ENCODE peak calls at places on chromosomes 2 and 18, in nine cellular contexts. H is GM12865, J is A549, K is neural crest cell, E is AG04450, B is tibial artery, G is fibroblast of lung, Y is IMR-90, U is brain microvascular endothelial cell. I is an unnamed sample.
A peak's percentile ranks its signal among the peaks of the same experiment; 100 is the strongest.

GRCh38 chr2:197308635-197309368 is 1.8 kb downstream of the ANKRD44 start:
- DNase-seq in H (no peak), B (no peak), E (no peak), J (no peak), G (no peak), K (no peak), Y (no peak), U (no peak), I (no peak)

GRCh38 chr2:144642892-144643291 is 123.0 kb upstream of the ZEB2 start:
- DNase-seq in E (no peak), J (no peak), B (no peak), U (no peak), K (no peak), H (no peak), G (no peak), Y (no peak), I (no peak)

GRCh38 chr18:45059695-45060094 is 379.0 kb downstream of the SETBP1 start:
- DNase-seq in B (no peak), K (no peak), Y (peak; percentile 88), G (peak; percentile 87), E (peak; percentile 24), J (peak; percentile 1), H (no peak), U (peak; percentile 74), I (no peak)

GRCh38 chr2:167147254-167147941 is 259.1 kb downstream of the XIRP2 start:
- DNase-seq in H (no peak), J (no peak), G (no peak), E (no peak), Y (no peak), U (no peak), B (no peak), K (no peak), I (no peak)

GRCh38 chr2:40287201-40287600 is 164.7 kb downstream of the SLC8A1 start:
- DNase-seq in G (peak; percentile 55), J (no peak), B (no peak), E (peak; percentile 23), U (no peak), H (no peak), Y (peak; percentile 65), K (no peak), I (no peak)

GRCh38 chr2:233471291-233472035 is 95.1 kb downstream of the USP40 start:
- DNase-seq in Y (no peak), K (no peak), U (no peak), B (peak; percentile 62), E (no peak), G (no peak), H (no peak), J (no peak), I (no peak)

GRCh38 chr2:66948234-66948633 is 448.9 kb upstream of the ETAA1 start:
- DNase-seq in G (no peak), B (no peak), H (no peak), U (no peak), J (no peak), E (no peak), K (no peak), Y (no peak), I (no peak)

GRCh38 chr2:223588251-223588650 is 13.9 kb downstream of the SCG2 start:
- DNase-seq in K (no peak), G (no peak), U (no peak), H (no peak), Y (no peak), B (no peak), J (no peak), E (no peak), I (no peak)

GRCh38 chr2:196088209-196088608 is 19.6 kb upstream of the DNAH7 start:
- DNase-seq in Y (peak; percentile 45), K (no peak), U (peak; percentile 74), J (no peak), G (peak; percentile 22), E (no peak), H (no peak), B (no peak), I (no peak)

GRCh38 chr2:129277611-129278010 is 701.9 kb upstream of the RAB6C start:
- DNase-seq in H (no peak), G (no peak), K (no peak), E (no peak), J (no peak), B (no peak), Y (no peak), U (no peak), I (no peak)

GRCh38 chr18:76958692-76959341 is 136.5 kb downstream of the ZNF236 start:
- DNase-seq in B (no peak), U (peak; percentile 29), G (no peak), J (no peak), K (no peak), Y (no peak), H (no peak), E (no peak), I (no peak)

GRCh38 chr2:63000801-63001200 is 49.8 kb upstream of the OTX1 start:
- DNase-seq in E (peak; percentile 4), U (peak; percentile 6), G (peak; percentile 36), Y (peak; percentile 43), K (no peak), H (no peak), B (no peak), J (no peak), I (no peak)

GRCh38 chr18:76519156-76519549 is 24.1 kb upstream of the ZNF516 start:
- DNase-seq in B (no peak), H (no peak), K (no peak), E (no peak), U (no peak), Y (no peak), J (no peak), G (peak; percentile 22), I (no peak)

GRCh38 chr18:79439201-79440023 is 43.7 kb downstream of the NFATC1 start:
- DNase-seq in U (no peak), H (no peak), G (peak; percentile 71), K (no peak), E (no peak), Y (peak; percentile 6), B (no peak), J (no peak), I (peak; percentile 27)

GRCh38 chr2:70247364-70248144 is 874 bp downstream of the TIA1 start:
- DNase-seq in G (peak; percentile 32), H (peak; percentile 9), U (no peak), Y (peak; percentile 19), J (no peak), E (no peak), K (no peak), B (no peak), I (no peak)

GRCh38 chr2:19287324-19287723 is 71.1 kb downstream of the OSR1 start:
- DNase-seq in J (no peak), G (no peak), K (no peak), Y (peak; percentile 12), E (no peak), H (no peak), U (no peak), B (no peak), I (no peak)

GRCh38 chr2:189570565-189570964 is 10.0 kb downstream of the SLC40A1 start:
- DNase-seq in K (no peak), H (no peak), Y (peak; percentile 84), G (peak; percentile 90), J (no peak), E (peak; percentile 59), U (no peak), B (no peak), I (no peak)

GRCh38 chr18:49967914-49968313 is 154.6 kb upstream of the ACAA2 start:
- DNase-seq in G (no peak), H (no peak), Y (no peak), J (no peak), U (no peak), K (no peak), E (no peak), B (no peak), I (no peak)

DNA sequence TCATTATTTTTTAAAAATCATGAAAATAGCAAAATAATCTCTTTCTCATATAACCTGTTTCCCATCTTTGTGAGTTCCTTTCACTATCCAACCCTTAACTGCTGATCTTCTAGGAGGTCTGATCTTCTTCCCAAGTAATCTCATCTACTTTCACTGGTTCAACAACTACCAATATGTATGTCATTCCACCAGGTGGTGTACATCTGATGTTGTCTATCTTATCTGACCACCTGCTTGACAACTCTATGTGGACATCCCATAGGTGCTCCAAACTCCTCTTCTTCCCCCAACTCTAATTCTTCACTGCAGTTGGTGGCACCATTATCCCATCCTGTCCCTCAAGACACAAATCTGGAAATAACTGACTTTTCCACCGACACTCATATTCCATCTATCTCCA is 62.5 kb downstream of the FAM228A start:
- DNase-seq in J (no peak), G (no peak), E (no peak), H (no peak), U (no peak), B (no peak), K (no peak), Y (no peak), I (no peak)
- TF ChIP-seq CTCF in J (no peak), G (no peak), E (no peak), H (no peak), U (no peak), B (no peak), K (no peak), Y (no peak), I (no peak)

GRCh38 chr2:151478011-151478410 is 68.3 kb downstream of the RIF1 start:
- DNase-seq in K (no peak), H (no peak), E (peak; percentile 7), G (peak; percentile 53), U (no peak), J (no peak), B (no peak), Y (peak; percentile 72), I (no peak)

GRCh38 chr2:151472966-151473365 is 63.3 kb downstream of the RIF1 start:
- DNase-seq in G (no peak), H (no peak), K (no peak), J (no peak), U (no peak), B (no peak), Y (peak; percentile 46), E (peak; percentile 8), I (no peak)
- TF ChIP-seq CTCF in G (no peak), H (no peak), K (no peak), J (no peak), U (no peak), B (no peak), Y (no peak), E (no peak), I (no peak)

GRCh38 chr2:104758199-104758620 is 95.7 kb upstream of the POU3F3 start:
- DNase-seq in H (no peak), G (peak; percentile 77), Y (no peak), U (peak; percentile 61), J (no peak), B (no peak), E (no peak), K (peak; percentile 3), I (no peak)
- TF ChIP-seq CTCF in H (no peak), G (no peak), Y (no peak), U (no peak), J (no peak), B (no peak), E (no peak), K (no peak), I (no peak)

GRCh38 chr2:216139884-216140283 is 30.7 kb downstream of the XRCC5 start:
- DNase-seq in K (no peak), E (no peak), J (peak; percentile 15), H (peak; percentile 50), Y (no peak), G (no peak), U (no peak), B (no peak), I (peak; percentile 23)
- TF ChIP-seq CTCF in K (peak; percentile 53), E (no peak), J (peak; percentile 35), H (peak; percentile 37), Y (peak; percentile 15), G (peak; percentile 27), U (peak; percentile 52), B (no peak), I (peak; percentile 46)

GRCh38 chr2:74836675-74837401 is 2.9 kb downstream of the HK2 start:
- DNase-seq in G (no peak), J (no peak), U (no peak), Y (no peak), E (no peak), K (no peak), B (peak; percentile 87), H (no peak), I (no peak)
- TF ChIP-seq CTCF in G (no peak), J (no peak), U (no peak), Y (no peak), E (no peak), K (peak; percentile 25), B (no peak), H (no peak), I (peak; percentile 62)

I was measured in CD4-positive, alpha-beta T cell.